ENCODE peak calls at places on chromosomes 16 and 17, in four cellular contexts. Q, A, K and G are unnamed samples.

GRCh38 chr16:2663553-2664521 is 18.5 kb upstream of the KCTD5 start:
- DNase-seq in Q (no peak), A (no peak), K (peak; percentile 44), G (no peak)

GRCh38 chr17:51597340-51597739 is 337.0 kb downstream of the UTP18 start:
- DNase-seq in Q (no peak), A (no peak), K (no peak), G (no peak)

GRCh38 chr17:2050871-2051387 is 4.0 kb upstream of the HIC1 start:
- DNase-seq in Q (no peak), A (no peak), K (no peak), G (peak; percentile 55)

GRCh38 chr17:56894859-56895455 is 18.9 kb downstream of the TRIM25 start:
- DNase-seq in Q (no peak), A (no peak), K (no peak), G (no peak)

GRCh38 chr17:14510136-14510535 is 209.3 kb downstream of the HS3ST3B1 start:
- DNase-seq in Q (no peak), A (no peak), K (no peak), G (no peak)

GRCh38 chr17:36069131-36069530 is 5.1 kb downstream of the CCL18 start:
- DNase-seq in Q (no peak), A (no peak), K (no peak), G (no peak)

GRCh38 chr17:61795546-61795945 is 67.8 kb downstream of the BRIP1 start:
- DNase-seq in Q (no peak), A (no peak), K (no peak), G (no peak)

GRCh38 chr17:4005296-4006164 is 41.3 kb upstream of the ATP2A3 start:
- DNase-seq in Q (no peak), A (no peak), K (no peak), G (no peak)

GRCh38 chr16:67150058-67150832 is 553 bp downstream of the B3GNT9 start:
- DNase-seq in Q (no peak), A (no peak), K (peak; percentile 53), G (no peak)

GRCh38 chr16:60776311-60776710 is 1259.9 kb downstream of the CDH8 start:
- DNase-seq in Q (no peak), A (no peak), K (no peak), G (no peak)

GRCh38 chr17:4566785-4567184 is 6.4 kb upstream of the GGT6 start:
- DNase-seq in Q (peak; percentile 69), A (peak; percentile 66), K (peak; percentile 65), G (no peak)

GRCh38 chr17:2063306-2064146 is 8.6 kb downstream of the HIC1 start:
- DNase-seq in Q (no peak), A (no peak), K (no peak), G (no peak)

GRCh38 chr17:50534222-50534978 is 1.9 kb downstream of the EPN3 start:
- DNase-seq in Q (no peak), A (peak; percentile 55), K (peak; percentile 41), G (no peak)

GRCh38 chr16:49635591-49636581 is 220.0 kb downstream of the ZNF423 start:
- DNase-seq in Q (no peak), A (no peak), K (no peak), G (no peak)

GRCh38 chr16:78323315-78323714 is 223.9 kb downstream of the WWOX start:
- DNase-seq in Q (no peak), A (no peak), K (no peak), G (no peak)

GRCh38 chr17:49951362-49952080 is 17.5 kb upstream of the DLX4 start:
- DNase-seq in Q (no peak), A (no peak), K (no peak), G (no peak)

GRCh38 chr17:82592751-82593589 is 55.3 kb downstream of the WDR45B start:
- DNase-seq in Q (peak; percentile 87), A (peak; percentile 70), K (no peak), G (no peak)

GRCh38 chr17:37527249-37527851 is 37.7 kb downstream of the DUSP14 start:
- DNase-seq in Q (peak; percentile 63), A (peak; percentile 38), K (peak; percentile 39), G (peak; percentile 40)

GRCh38 chr17:15942207-15942833 is 2.6 kb upstream of the ADORA2B start:
- DNase-seq in Q (no peak), A (no peak), K (no peak), G (no peak)

GRCh38 chr16:84294196-84295142 is at the start of gene WFDC1:
- DNase-seq in Q (no peak), A (no peak), K (no peak), G (no peak)

GRCh38 chr17:81941484-81942166 is 4.5 kb upstream of the PYCR1 start:
- DNase-seq in Q (no peak), A (no peak), K (no peak), G (no peak)

GRCh38 chr16:87344931-87345631 is 27.9 kb upstream of the C16orf95 start:
- DNase-seq in Q (no peak), A (no peak), K (no peak), G (no peak)

GRCh38 chr16:2955438-2955778 is 8.7 kb upstream of the KREMEN2 start:
- DNase-seq in Q (no peak), A (no peak), K (no peak), G (no peak)

GRCh38 chr17:78722101-78722761 is 59.8 kb downstream of the CYTH1 start:
- DNase-seq in Q (no peak), A (no peak), K (no peak), G (no peak)

GRCh38 chr17:10429416-10430045 is 7.8 kb upstream of the MYH8 start:
- DNase-seq in Q (no peak), A (no peak), K (no peak), G (no peak)

GRCh38 chr17:29129731-29130130 is 50.5 kb downstream of the MYO18A start:
- DNase-seq in Q (no peak), A (no peak), K (no peak), G (no peak)

GRCh38 chr17:596763-597644 is 117.6 kb downstream of the VPS53 start:
- DNase-seq in Q (no peak), A (peak; percentile 75), K (peak; percentile 15), G (no peak)

GRCh38 chr16:84603115-84603816 is 14.6 kb downstream of the COTL1 start:
- DNase-seq in Q (no peak), A (peak; percentile 55), K (no peak), G (no peak)

GRCh38 chr17:4565209-4566141 is 5.1 kb upstream of the GGT6 start:
- DNase-seq in Q (peak; percentile 83), A (peak; percentile 84), K (peak; percentile 58), G (no peak)

GRCh38 chr16:31356566-31357323 is 1.8 kb downstream of the ITGAX start:
- DNase-seq in Q (no peak), A (no peak), K (no peak), G (peak; percentile 56)

GRCh38 chr17:38740806-38741205 is 7.3 kb downstream of the PCGF2 start:
- DNase-seq in Q (no peak), A (no peak), K (no peak), G (no peak)
- TF ChIP-seq FOSL1 in Q (no peak), A (no peak), K (no peak), G (no peak)

GRCh38 chr17:75457047-75457654 is 716 bp downstream of the TMEM94 start:
- DNase-seq in Q (no peak), A (no peak), K (no peak), G (peak; percentile 70)

GRCh38 chr17:75456417-75457046 is at the start of gene TMEM94:
- DNase-seq in Q (peak; percentile 99), A (peak; percentile 98), K (peak; percentile 99), G (peak; percentile 92)

GRCh38 chr17:75460295-75460694 is 3.9 kb downstream of the TMEM94 start:
- DNase-seq in Q (no peak), A (no peak), K (no peak), G (no peak)

GRCh38 chr17:75459246-75459589 is 2.8 kb downstream of the TMEM94 start:
- DNase-seq in Q (no peak), A (no peak), K (no peak), G (no peak)

GRCh38 chr17:75459590-75460267 is 3.3 kb downstream of the TMEM94 start:
- DNase-seq in Q (peak; percentile 90), A (no peak), K (no peak), G (no peak)
- TF ChIP-seq FOSL1 in Q (no peak), A (no peak), K (no peak), G (no peak)

GRCh38 chr16:68420366-68420765 is 27.9 kb downstream of the SMPD3 start:
- DNase-seq in Q (no peak), A (no peak), K (no peak), G (no peak)
- TF ChIP-seq FOSL1 in Q (no peak), A (no peak), K (no peak), G (no peak)

DNA sequence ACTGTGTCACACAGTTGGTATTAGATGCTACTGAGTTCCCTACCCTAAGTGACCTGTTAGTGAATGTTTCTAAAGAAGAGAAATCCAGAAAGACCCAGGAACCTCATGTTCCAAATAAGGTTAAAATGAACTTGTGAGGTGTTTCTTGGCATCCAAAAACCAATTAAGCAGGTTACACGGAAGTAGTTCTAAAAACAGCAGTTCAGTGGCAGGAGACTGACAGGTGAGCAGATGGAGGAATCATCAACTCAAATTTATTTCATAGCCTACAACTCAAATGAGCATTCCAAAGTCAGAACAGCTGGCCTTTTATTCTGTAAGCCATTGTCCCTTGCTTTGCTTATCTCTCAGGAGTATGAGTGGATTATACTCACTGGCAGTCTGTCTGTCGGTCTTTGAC is 188.3 kb downstream of the IRX3 start:
- DNase-seq in Q (no peak), A (no peak), K (no peak), G (no peak)
- TF ChIP-seq FOSL1 in Q (no peak), A (no peak), K (no peak), G (no peak)

GRCh38 chr16:86088287-86088686 is 189.3 kb downstream of the IRF8 start:
- DNase-seq in Q (no peak), A (no peak), K (no peak), G (no peak)
- TF ChIP-seq FOSL1 in Q (no peak), A (no peak), K (no peak), G (no peak)

GRCh38 chr16:58063377-58064076 is 38.0 kb downstream of the MMP15 start:
- DNase-seq in Q (no peak), A (no peak), K (no peak), G (no peak)
- TF ChIP-seq FOSL1 in Q (no peak), A (no peak), K (no peak), G (no peak)

DNA sequence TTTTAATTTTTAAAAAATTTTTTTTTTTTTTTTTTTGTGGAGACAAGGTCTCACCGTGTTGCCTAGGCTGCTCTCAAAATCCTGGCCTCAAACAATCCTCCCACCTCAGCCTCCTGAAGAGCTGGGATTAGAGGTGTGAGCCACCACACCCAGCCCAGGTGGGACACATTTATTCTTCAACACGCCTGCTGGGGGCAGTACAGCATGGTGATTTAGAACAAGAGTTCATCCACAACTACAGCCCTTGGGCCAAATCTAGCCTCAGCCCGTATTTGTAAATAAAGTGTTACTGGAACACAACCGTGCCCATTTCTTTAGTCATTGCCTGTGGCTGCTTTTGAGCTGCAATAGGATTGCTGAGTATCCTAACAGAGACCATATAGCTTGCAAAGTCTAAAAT is 92.8 kb downstream of the KATNIP start:
- DNase-seq in Q (peak; percentile 35), A (peak; percentile 7), K (peak; percentile 39), G (no peak)
- TF ChIP-seq FOSL1 in Q (no peak), A (no peak), K (no peak), G (no peak)